ENCODE peak calls at places on chromosomes 13 and 19, in five cellular contexts. U is body of pancreas, O is right lobe of liver, L is IMR-90, A is A549. N is an unnamed sample.

GRCh38 chr13:46295531-46296464 is 84.1 kb downstream of the LRRC63 start:
- DNase-seq in A (no peak), U (peak; percentile 52), O (peak; percentile 87), L (peak; percentile 83), N (no peak)

GRCh38 chr19:50906217-50906616 is 5.0 kb downstream of the KLK4 start:
- DNase-seq in L (no peak), U (peak; percentile 34), A (peak; percentile 56), O (no peak), N (no peak)

GRCh38 chr19:58510084-58510862 is 1.5 kb downstream of the SLC27A5 start:
- DNase-seq in O (peak; percentile 72), U (no peak), A (no peak), L (no peak), N (no peak)

GRCh38 chr19:37719111-37719926 is at the start of gene ZNF607:
- DNase-seq in A (peak; percentile 99), L (peak; percentile 84), U (peak; percentile 92), O (peak; percentile 78), N (peak; percentile 87)

GRCh38 chr13:19606152-19606551 is 27.3 kb upstream of the MPHOSPH8 start:
- DNase-seq in U (no peak), O (no peak), L (peak; percentile 48), A (no peak), N (no peak)

GRCh38 chr19:47644743-47645499 is 36.0 kb downstream of the BICRA start:
- DNase-seq in A (no peak), O (no peak), U (no peak), L (no peak), N (no peak)

GRCh38 chr13:102323012-102323411 is 78.8 kb downstream of the FGF14 start:
- DNase-seq in U (no peak), A (no peak), L (no peak), O (no peak), N (no peak)

GRCh38 chr19:52034051-52034728 is 6.0 kb upstream of the ZNF614 start:
- DNase-seq in U (no peak), L (peak; percentile 8), O (no peak), A (no peak), N (no peak)

GRCh38 chr13:101649490-101650126 is 197.1 kb downstream of the ITGBL1 start:
- DNase-seq in A (peak; percentile 30), L (peak; percentile 74), O (no peak), U (no peak), N (no peak)

GRCh38 chr19:42282036-42282762 is 13.1 kb downstream of the CIC start:
- DNase-seq in L (peak; percentile 34), O (peak; percentile 49), U (no peak), A (peak; percentile 43), N (peak; percentile 51)

GRCh38 chr13:68748038-68748437 is 1359.6 kb upstream of the ATXN8OS start:
- DNase-seq in O (no peak), U (no peak), L (no peak), A (no peak), N (no peak)

GRCh38 chr13:53174550-53174949 is 145.9 kb downstream of the OLFM4 start:
- DNase-seq in A (no peak), O (no peak), L (no peak), U (no peak), N (peak; percentile 36)

GRCh38 chr19:44748426-44749254 is at the start of gene BCL3:
- DNase-seq in O (peak; percentile 88), U (peak; percentile 81), L (no peak), A (no peak), N (peak; percentile 65)

GRCh38 chr13:25752957-25753540 is 298.8 kb downstream of the SHISA2 start:
- DNase-seq in O (no peak), U (peak; percentile 43), L (peak; percentile 36), A (no peak), N (peak; percentile 22)

GRCh38 chr19:45568732-45569131 is 15.9 kb downstream of the OPA3 start:
- DNase-seq in O (no peak), A (peak; percentile 56), L (peak; percentile 67), U (no peak), N (no peak)

GRCh38 chr19:1279261-1279660 is 3.9 kb downstream of the FAM174C start:
- DNase-seq in O (no peak), L (no peak), A (no peak), U (no peak), N (no peak)

GRCh38 chr19:13537454-13537853 is 31.2 kb upstream of the CACNA1A start:
- DNase-seq in U (no peak), O (no peak), A (no peak), L (no peak), N (no peak)

GRCh38 chr19:48450863-48451262 is 4.5 kb upstream of the KCNJ14 start:
- DNase-seq in A (no peak), O (no peak), L (no peak), U (no peak), N (no peak)

GRCh38 chr13:98129059-98129741 is 13.7 kb upstream of the FARP1 start:
- DNase-seq in O (no peak), L (peak; percentile 77), A (no peak), U (no peak), N (no peak)

GRCh38 chr19:43290568-43291359 is 21.4 kb upstream of the PSG9 start:
- DNase-seq in U (no peak), A (no peak), O (no peak), L (no peak), N (no peak)

GRCh38 chr13:25886438-25887214 is 165.2 kb downstream of the SHISA2 start:
- DNase-seq in A (no peak), O (no peak), L (peak; percentile 44), U (no peak), N (no peak)

GRCh38 chr13:64332048-64332447 is 2898.1 kb downstream of the PCDH9 start:
- DNase-seq in O (no peak), A (no peak), U (no peak), L (peak; percentile 10), N (no peak)

GRCh38 chr13:112142401-112142930 is 75.5 kb downstream of the SOX1 start:
- DNase-seq in U (no peak), O (peak; percentile 18), L (no peak), A (no peak), N (no peak)

GRCh38 chr13:27375686-27376326 is 48.6 kb upstream of the GTF3A start:
- DNase-seq in A (peak; percentile 62), U (peak; percentile 80), O (peak; percentile 76), L (peak; percentile 70), N (peak; percentile 50)
- TF ChIP-seq CTCF in A (peak; percentile 45), U (peak; percentile 91), O (peak; percentile 85), L (peak; percentile 75), N (peak; percentile 58)

DNA sequence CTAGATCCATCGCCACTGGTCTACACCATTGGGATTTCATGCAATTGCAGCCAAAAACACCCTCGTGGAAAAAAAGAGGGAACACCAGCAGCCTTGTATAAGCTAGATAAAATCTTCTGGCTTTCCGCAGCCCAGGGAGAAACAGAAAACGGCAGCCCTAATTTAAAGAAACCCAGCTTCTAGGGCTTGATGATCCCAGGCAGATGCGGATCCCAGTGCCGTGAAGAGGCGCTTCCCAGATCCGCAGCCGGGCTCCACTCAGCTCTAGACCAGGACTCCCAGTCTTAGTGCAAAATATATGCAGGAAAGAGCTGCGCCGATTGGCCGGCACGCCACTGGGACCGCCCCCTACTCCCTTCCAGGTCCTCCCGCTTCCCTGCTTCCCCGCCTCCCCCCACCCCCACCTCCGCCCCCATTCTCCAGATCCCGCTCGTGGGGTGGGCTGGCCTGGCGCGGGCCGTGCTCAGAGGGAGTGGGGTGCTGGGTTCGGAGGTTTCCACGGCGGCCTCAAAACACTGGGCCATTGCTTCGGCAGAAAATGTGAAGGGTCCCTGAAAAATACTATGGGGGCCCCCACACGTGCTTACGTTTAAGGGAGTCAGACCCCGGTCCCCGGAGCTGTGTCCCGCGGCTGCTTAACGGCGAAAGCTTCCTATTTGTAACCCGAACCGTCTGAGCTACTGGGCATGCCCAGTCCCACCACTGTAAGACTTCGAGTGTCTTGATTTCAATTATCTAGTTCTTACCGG is 63.1 kb downstream of the SERP2 start:
- DNase-seq in O (peak; percentile 97), A (peak; percentile 72), U (peak; percentile 95), L (peak; percentile 94), N (peak; percentile 95)
- TF ChIP-seq POLR2A in O (peak; percentile 99), A (peak; percentile 98), U (peak; percentile 99), L (peak; percentile 100), N (peak; percentile 99)

GRCh38 chr13:39783051-39783450 is 127.6 kb downstream of the COG6 start:
- DNase-seq in L (no peak), U (no peak), A (no peak), O (no peak), N (no peak)
- TF ChIP-seq CTCF in L (no peak), U (no peak), A (peak; percentile 20), O (no peak), N (no peak)

GRCh38 chr19:40777795-40778044 is 327 bp upstream of the RAB4B start:
- DNase-seq in U (no peak), L (no peak), A (no peak), O (no peak), N (no peak)
- TF ChIP-seq POLR2A in U (peak; percentile 83), L (peak; percentile 54), A (no peak), O (peak; percentile 64), N (peak; percentile 75)

GRCh38 chr19:15550273-15550672 is 41.9 kb downstream of the CYP4F22 start:
- DNase-seq in A (no peak), O (no peak), U (no peak), L (no peak), N (no peak)

GRCh38 chr19:15551183-15552004 is 43.1 kb downstream of the CYP4F22 start:
- DNase-seq in L (no peak), O (peak; percentile 49), U (peak; percentile 19), A (peak; percentile 47), N (peak; percentile 22)

GRCh38 chr19:15548648-15549047 is 40.3 kb downstream of the CYP4F22 start:
- DNase-seq in O (no peak), A (no peak), L (no peak), U (no peak), N (no peak)

GRCh38 chr19:15549581-15549980 is 41.3 kb downstream of the CYP4F22 start:
- DNase-seq in O (no peak), U (no peak), A (no peak), L (no peak), N (no peak)

DNA sequence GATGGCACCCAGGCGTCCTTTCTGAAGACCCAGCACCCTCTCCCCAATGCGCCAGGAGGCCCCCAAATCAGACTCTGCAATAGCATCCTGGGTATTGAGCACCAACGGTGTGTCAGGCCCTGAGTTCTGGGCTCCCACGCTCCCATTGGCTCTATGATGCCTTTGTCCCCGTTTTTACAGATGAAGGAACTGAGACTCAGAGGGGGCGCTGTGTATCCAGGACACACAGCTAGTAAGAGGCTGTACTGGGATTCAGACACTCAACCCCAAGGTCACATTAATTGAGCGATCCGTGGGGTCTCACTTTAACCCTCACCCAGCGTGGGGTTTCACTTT is 42.5 kb downstream of the CYP4F22 start:
- DNase-seq in A (no peak), L (no peak), U (no peak), O (no peak), N (no peak)
- TF ChIP-seq CTCF in A (peak; percentile 46), L (peak; percentile 0), U (no peak), O (no peak), N (no peak)

GRCh38 chr13:23888658-23889597 is at the start of gene MIPEP:
- DNase-seq in U (peak; percentile 93), A (peak; percentile 83), L (peak; percentile 95), O (peak; percentile 95), N (peak; percentile 94)
- TF ChIP-seq POLR2A in U (peak; percentile 87), A (peak; percentile 67), L (peak; percentile 82), O (peak; percentile 52), N (peak; percentile 46)

GRCh38 chr13:107867701-107868661 is 347.4 kb downstream of the LIG4 start:
- DNase-seq in O (no peak), U (peak; percentile 23), A (no peak), L (peak; percentile 57), N (no peak)
- TF ChIP-seq CTCF in O (no peak), U (no peak), A (peak; percentile 27), L (peak; percentile 76), N (no peak)

N was measured in uterus.